ENCODE peak calls at places on chromosomes 11 and 22, in six cellular contexts. U is WTC11, J is HepG2, B is K562, M is H1, P is GM12878. Y is an unnamed sample.

GRCh38 chr11:6531267-6531752 is 34.2 kb downstream of the DNHD1 start:
- DNase-seq in J (peak; percentile 31), U (no peak), M (no peak), B (peak; percentile 66), P (peak; percentile 27), Y (peak; percentile 68)

GRCh38 chr11:123616505-123617198 is 37.8 kb downstream of the SCN3B start:
- DNase-seq in J (no peak), M (no peak), B (no peak), U (no peak), P (no peak), Y (no peak)

GRCh38 chr22:31253949-31254348 is 38.3 kb downstream of the PIK3IP1 start:
- DNase-seq in U (peak; percentile 42), P (no peak), J (peak; percentile 16), B (no peak), M (no peak), Y (peak; percentile 54)

GRCh38 chr11:37755526-37755925 is 1157.5 kb upstream of the RAG2 start:
- DNase-seq in J (no peak), U (no peak), M (no peak), B (no peak), P (no peak), Y (no peak)

GRCh38 chr22:28435271-28435825 is 244.3 kb downstream of the TTC28 start:
- DNase-seq in P (no peak), J (no peak), U (no peak), B (no peak), M (no peak), Y (peak; percentile 18)

GRCh38 chr11:107651672-107652071 is 60.2 kb downstream of the SLN start:
- DNase-seq in M (no peak), U (no peak), J (no peak), B (no peak), P (no peak), Y (peak; percentile 44)

GRCh38 chr11:15258433-15259350 is 144.0 kb downstream of the INSC start:
- DNase-seq in U (no peak), M (no peak), B (no peak), J (peak; percentile 62), P (no peak), Y (peak; percentile 55)

GRCh38 chr11:74683279-74683871 is 47.9 kb downstream of the CHRDL2 start:
- DNase-seq in J (no peak), B (no peak), M (no peak), U (peak; percentile 68), P (no peak), Y (peak; percentile 72)

GRCh38 chr22:26751217-26751616 is 93.8 kb downstream of the MIAT start:
- DNase-seq in P (no peak), U (peak; percentile 79), M (peak; percentile 91), J (no peak), B (no peak), Y (peak; percentile 99)

GRCh38 chr11:106409201-106409600 is 331.7 kb downstream of the AASDHPPT start:
- DNase-seq in P (no peak), M (no peak), U (no peak), J (no peak), B (no peak), Y (no peak)

GRCh38 chr11:2390871-2391662 is 9.5 kb upstream of the TSSC4 start:
- DNase-seq in M (peak; percentile 56), P (no peak), U (no peak), B (peak; percentile 76), J (no peak), Y (no peak)

GRCh38 chr22:39409630-39410029 is 10.1 kb downstream of the TAB1 start:
- DNase-seq in J (no peak), B (no peak), U (no peak), M (no peak), P (no peak), Y (no peak)

GRCh38 chr11:17197431-17197898 is 10.3 kb downstream of the PIK3C2A start:
- DNase-seq in M (no peak), B (no peak), J (peak; percentile 93), P (no peak), U (no peak), Y (no peak)

GRCh38 chr11:46616551-46617450 is at the start of gene HARBI1:
- DNase-seq in B (peak; percentile 91), J (peak; percentile 77), U (peak; percentile 89), P (peak; percentile 55), M (peak; percentile 47), Y (peak; percentile 92)

GRCh38 chr11:86486261-86487030 is 111.8 kb downstream of the CCDC81 start:
- DNase-seq in B (no peak), U (no peak), J (no peak), P (no peak), M (no peak), Y (no peak)

GRCh38 chr11:100923555-100923954 is 206.1 kb downstream of the PGR start:
- DNase-seq in U (no peak), J (no peak), M (no peak), B (no peak), P (no peak), Y (no peak)

GRCh38 chr11:10274726-10275125 is 19.3 kb downstream of the SBF2 start:
- DNase-seq in U (no peak), P (no peak), B (no peak), M (no peak), J (no peak), Y (no peak)

GRCh38 chr11:91243630-91244029 is 981.0 kb upstream of the FAT3 start:
- DNase-seq in B (no peak), J (no peak), P (no peak), M (no peak), U (no peak), Y (no peak)

GRCh38 chr11:35886759-35887158 is 57.1 kb upstream of the LDLRAD3 start:
- DNase-seq in U (no peak), B (no peak), M (no peak), P (no peak), J (no peak), Y (no peak)

GRCh38 chr22:30208631-30209603 is 37.6 kb downstream of the LIF start:
- DNase-seq in P (no peak), M (no peak), J (peak; percentile 65), U (no peak), B (peak; percentile 85), Y (no peak)

DNA sequence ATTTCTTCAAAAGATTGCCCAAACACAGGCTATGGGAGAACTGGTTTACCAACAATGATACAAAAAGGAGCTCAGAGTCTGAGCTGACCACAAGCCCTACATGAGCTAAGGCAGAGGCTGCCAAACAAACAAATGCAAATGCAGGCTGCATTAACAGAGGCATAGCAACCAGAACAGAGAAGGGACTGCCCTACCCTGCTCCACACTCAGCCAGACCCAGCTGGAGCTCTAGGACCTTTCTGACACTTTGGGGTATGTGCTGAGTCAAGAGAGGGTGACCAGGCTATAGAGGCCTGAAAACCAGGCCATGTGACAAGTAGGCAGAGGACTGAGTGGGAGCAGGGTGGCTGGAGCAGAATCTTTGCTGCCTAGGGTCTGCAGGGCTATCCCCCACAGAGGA is 17.8 kb upstream of the P2RY2 start:
- DNase-seq in M (no peak), B (no peak), J (no peak), U (peak; percentile 25), P (no peak), Y (peak; percentile 54)
- TF ChIP-seq CREB1 in M (no peak), B (no peak), J (no peak), U (no peak), P (no peak), Y (no peak)

DNA sequence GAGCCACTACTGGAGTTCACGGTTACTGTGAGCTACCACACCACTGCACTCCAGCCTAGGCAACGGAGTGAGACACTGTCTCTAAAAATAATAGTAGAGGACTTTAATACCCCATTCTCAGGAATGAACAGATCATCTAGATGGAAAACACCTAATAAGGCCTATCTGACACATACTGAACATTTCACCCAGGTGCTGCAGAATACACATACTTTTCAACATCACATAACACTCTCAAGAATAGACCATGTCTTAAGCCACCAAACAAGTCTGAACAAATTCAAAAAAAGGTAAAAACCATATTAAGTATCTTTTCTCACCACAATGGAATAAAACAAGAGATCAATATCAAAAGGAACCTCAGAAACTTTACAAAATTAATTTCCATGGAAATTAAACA is 37.9 kb downstream of the DDIAS start:
- DNase-seq in B (no peak), M (no peak), U (no peak), P (no peak), J (no peak), Y (no peak)
- TF ChIP-seq CREB1 in B (no peak), M (no peak), U (no peak), P (no peak), J (no peak), Y (no peak)

GRCh38 chr11:59756845-59757244 is 1.7 kb downstream of the STX3 start:
- DNase-seq in P (no peak), M (no peak), B (peak; percentile 64), J (no peak), U (no peak), Y (peak; percentile 16)
- TF ChIP-seq CREB1 in P (no peak), M (no peak), B (no peak), J (no peak), U (no peak), Y (no peak)

GRCh38 chr22:40567626-40568328 is 68.7 kb downstream of the MRTFA start:
- DNase-seq in J (no peak), U (no peak), P (no peak), B (no peak), M (no peak), Y (no peak)
- TF ChIP-seq CREB1 in J (no peak), U (no peak), P (no peak), B (no peak), M (no peak), Y (no peak)

DNA sequence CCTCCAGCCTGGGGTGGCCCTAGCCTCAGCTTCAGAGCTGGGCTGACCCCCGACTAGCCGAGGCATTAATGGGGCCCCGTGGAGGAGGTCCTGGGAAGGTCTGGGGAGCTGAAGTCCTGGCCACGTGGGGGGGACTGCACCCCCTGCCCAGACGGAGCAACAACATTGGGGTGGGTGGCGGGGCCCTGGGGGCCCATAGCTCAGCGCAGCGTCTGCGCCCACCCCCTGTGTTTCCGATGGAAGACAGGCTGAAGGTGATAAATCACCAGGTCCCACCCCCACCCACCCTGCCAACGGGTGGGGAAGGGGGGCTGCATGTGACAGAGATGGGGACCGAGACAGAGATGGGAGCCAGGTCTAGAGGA is 8.0 kb downstream of the GP1BB start:
- DNase-seq in B (no peak), U (no peak), J (no peak), P (no peak), M (no peak), Y (no peak)
- TF ChIP-seq CREB1 in B (no peak), U (no peak), J (no peak), P (no peak), M (no peak), Y (no peak)

GRCh38 chr11:69414773-69415187 is 66.7 kb upstream of the LINC01488 start:
- DNase-seq in U (no peak), P (no peak), B (no peak), J (no peak), M (no peak), Y (no peak)
- TF ChIP-seq CREB1 in U (no peak), P (no peak), B (no peak), J (no peak), M (no peak), Y (no peak)